ENCODE peak calls at places on chromosomes 6 and 20, in seven cellular contexts. One of them, this sample, is unnamed.

GRCh38 chr6:105779113-105779512 is 307.0 kb upstream of the PRDM1 start:
- DNase-seq in T47D: no peak
- DNase-seq in K562: no peak
- DNase-seq in HCT116: no peak
- DNase-seq in HepG2: no peak
- DNase-seq in GM12878: no peak
- DNase-seq in SK-N-SH: no peak
- DNase-seq in this sample: no peak

GRCh38 chr20:39190666-39191570 is 228.8 kb downstream of the DHX35 start:
- DNase-seq in T47D: peak
- DNase-seq in K562: no peak
- DNase-seq in HCT116: peak
- DNase-seq in HepG2: peak
- DNase-seq in GM12878: no peak
- DNase-seq in SK-N-SH: no peak
- DNase-seq in this sample: no peak

GRCh38 chr20:50297498-50298348 is 107.1 kb downstream of the CEBPB start:
- DNase-seq in T47D: no peak
- DNase-seq in K562: no peak
- DNase-seq in HCT116: no peak
- DNase-seq in HepG2: no peak
- DNase-seq in GM12878: no peak
- DNase-seq in SK-N-SH: no peak
- DNase-seq in this sample: no peak

GRCh38 chr6:11460001-11460668 is 77.4 kb upstream of the TMEM170B start:
- DNase-seq in T47D: no peak
- DNase-seq in K562: no peak
- DNase-seq in HCT116: no peak
- DNase-seq in HepG2: no peak
- DNase-seq in GM12878: peak
- DNase-seq in SK-N-SH: no peak
- DNase-seq in this sample: no peak

GRCh38 chr6:69866351-69867074 is at the start of gene COL19A1:
- DNase-seq in T47D: no peak
- DNase-seq in K562: peak
- DNase-seq in HCT116: no peak
- DNase-seq in HepG2: no peak
- DNase-seq in GM12878: peak
- DNase-seq in SK-N-SH: peak
- DNase-seq in this sample: peak

GRCh38 chr6:134910596-134910935 is 39.3 kb downstream of the ALDH8A1 start:
- DNase-seq in T47D: no peak
- DNase-seq in K562: no peak
- DNase-seq in HCT116: no peak
- DNase-seq in HepG2: no peak
- DNase-seq in GM12878: no peak
- DNase-seq in SK-N-SH: no peak
- DNase-seq in this sample: no peak

GRCh38 chr6:25404693-25405169 is 125.6 kb downstream of the CARMIL1 start:
- DNase-seq in T47D: no peak
- DNase-seq in K562: no peak
- DNase-seq in HCT116: no peak
- DNase-seq in HepG2: no peak
- DNase-seq in GM12878: peak
- DNase-seq in SK-N-SH: no peak
- DNase-seq in this sample: no peak

GRCh38 chr6:36598326-36598725 is 4.2 kb downstream of the SRSF3 start:
- DNase-seq in T47D: no peak
- DNase-seq in K562: no peak
- DNase-seq in HCT116: no peak
- DNase-seq in HepG2: no peak
- DNase-seq in GM12878: no peak
- DNase-seq in SK-N-SH: no peak
- DNase-seq in this sample: no peak

GRCh38 chr6:28929887-28930620 is 6.3 kb upstream of the TRIM27 start:
- DNase-seq in T47D: no peak
- DNase-seq in K562: no peak
- DNase-seq in HCT116: no peak
- DNase-seq in HepG2: no peak
- DNase-seq in GM12878: no peak
- DNase-seq in SK-N-SH: no peak
- DNase-seq in this sample: no peak

GRCh38 chr6:17066610-17067009 is 35.2 kb upstream of the STMND1 start:
- DNase-seq in T47D: no peak
- DNase-seq in K562: no peak
- DNase-seq in HCT116: no peak
- DNase-seq in HepG2: no peak
- DNase-seq in GM12878: no peak
- DNase-seq in SK-N-SH: no peak
- DNase-seq in this sample: no peak

GRCh38 chr20:6746901-6747609 is 20.4 kb upstream of the BMP2 start:
- DNase-seq in T47D: no peak
- DNase-seq in K562: no peak
- DNase-seq in HCT116: no peak
- DNase-seq in HepG2: peak
- DNase-seq in GM12878: peak
- DNase-seq in SK-N-SH: no peak
- DNase-seq in this sample: no peak

GRCh38 chr20:35398660-35399144 is 13.1 kb downstream of the UQCC1 start:
- DNase-seq in T47D: no peak
- DNase-seq in K562: no peak
- DNase-seq in HCT116: no peak
- DNase-seq in HepG2: peak
- DNase-seq in GM12878: no peak
- DNase-seq in SK-N-SH: no peak
- DNase-seq in this sample: no peak

GRCh38 chr6:160421854-160422253 is 73.7 kb downstream of the SLC22A3 start:
- DNase-seq in T47D: no peak
- DNase-seq in K562: no peak
- DNase-seq in HCT116: no peak
- DNase-seq in HepG2: no peak
- DNase-seq in GM12878: no peak
- DNase-seq in SK-N-SH: no peak
- DNase-seq in this sample: no peak

GRCh38 chr6:151806757-151807512 is 547 bp upstream of the ESR1 start:
- DNase-seq in T47D: no peak
- DNase-seq in K562: no peak
- DNase-seq in HCT116: no peak
- DNase-seq in HepG2: no peak
- DNase-seq in GM12878: no peak
- DNase-seq in SK-N-SH: peak
- DNase-seq in this sample: peak

GRCh38 chr6:28618889-28619555 is 93.3 kb downstream of the GPX5 start:
- DNase-seq in T47D: no peak
- DNase-seq in K562: no peak
- DNase-seq in HCT116: no peak
- DNase-seq in HepG2: no peak
- DNase-seq in GM12878: no peak
- DNase-seq in SK-N-SH: no peak
- DNase-seq in this sample: no peak

GRCh38 chr20:24492698-24493097 is 23.3 kb downstream of the SYNDIG1 start:
- DNase-seq in T47D: no peak
- DNase-seq in K562: no peak
- DNase-seq in HCT116: no peak
- DNase-seq in HepG2: no peak
- DNase-seq in GM12878: no peak
- DNase-seq in SK-N-SH: no peak
- DNase-seq in this sample: no peak

DNA sequence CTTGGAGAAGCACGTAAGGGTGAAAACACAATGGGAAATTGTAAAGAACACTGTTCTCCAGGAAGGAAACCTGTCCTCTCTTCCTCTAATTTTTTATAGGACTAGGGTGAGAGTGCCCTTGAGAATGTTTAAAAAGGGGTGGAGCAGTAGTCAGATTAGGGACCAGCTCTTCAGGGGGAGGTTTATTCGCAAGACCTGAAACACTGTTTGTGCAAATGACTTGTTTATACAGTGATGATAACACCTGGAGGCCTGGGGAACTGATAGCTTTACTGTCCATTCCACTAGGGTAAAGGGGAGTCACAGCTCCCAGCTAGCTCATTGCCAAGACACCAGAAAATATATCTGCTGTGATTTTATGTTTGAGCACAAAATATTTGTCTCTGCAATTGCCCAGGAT is 8.1 kb upstream of the FUT9 start:
- DNase-seq in T47D: no peak
- DNase-seq in K562: no peak
- DNase-seq in HCT116: no peak
- DNase-seq in HepG2: peak
- DNase-seq in GM12878: no peak
- DNase-seq in SK-N-SH: no peak
- DNase-seq in this sample: no peak
- TF ChIP-seq JUND in T47D: no peak
- TF ChIP-seq JUND in K562: no peak
- TF ChIP-seq JUND in HCT116: no peak
- TF ChIP-seq JUND in HepG2: no peak
- TF ChIP-seq JUND in GM12878: no peak
- TF ChIP-seq JUND in SK-N-SH: no peak
- TF ChIP-seq JUND in this sample: no peak

DNA sequence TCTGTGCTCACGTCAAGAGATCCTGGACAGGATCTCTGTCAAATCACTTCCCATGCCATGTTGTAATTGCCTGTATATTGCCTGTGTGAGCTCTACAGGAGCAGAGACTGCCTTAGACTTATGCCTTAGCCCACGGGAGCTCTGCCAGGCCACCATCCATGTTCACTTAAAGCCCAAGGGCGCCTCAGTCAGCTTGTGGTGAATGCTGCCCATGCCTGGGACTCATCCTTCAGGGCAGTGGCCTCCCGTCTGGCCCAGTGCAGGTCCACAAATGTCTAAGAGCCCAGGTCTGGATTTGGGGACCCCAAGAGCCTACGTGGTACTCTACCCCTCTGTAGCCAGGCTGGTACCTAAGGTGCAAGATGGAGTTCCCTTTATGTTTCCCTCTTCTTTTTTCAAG is 22.4 kb upstream of the BPIFA2 start:
- DNase-seq in T47D: no peak
- DNase-seq in K562: no peak
- DNase-seq in HCT116: no peak
- DNase-seq in HepG2: no peak
- DNase-seq in GM12878: no peak
- DNase-seq in SK-N-SH: no peak
- DNase-seq in this sample: no peak
- TF ChIP-seq JUND in T47D: no peak
- TF ChIP-seq JUND in K562: no peak
- TF ChIP-seq JUND in HCT116: no peak
- TF ChIP-seq JUND in HepG2: no peak
- TF ChIP-seq JUND in GM12878: no peak
- TF ChIP-seq JUND in SK-N-SH: no peak
- TF ChIP-seq JUND in this sample: no peak

GRCh38 chr20:10674684-10675455 is 1.1 kb upstream of the JAG1 start:
- DNase-seq in T47D: peak
- DNase-seq in K562: peak
- DNase-seq in HCT116: peak
- DNase-seq in HepG2: peak
- DNase-seq in GM12878: no peak
- DNase-seq in SK-N-SH: peak
- DNase-seq in this sample: peak
- TF ChIP-seq JUND in T47D: no peak
- TF ChIP-seq JUND in K562: no peak
- TF ChIP-seq JUND in HCT116: no peak
- TF ChIP-seq JUND in HepG2: peak
- TF ChIP-seq JUND in GM12878: no peak
- TF ChIP-seq JUND in SK-N-SH: no peak
- TF ChIP-seq JUND in this sample: no peak

DNA sequence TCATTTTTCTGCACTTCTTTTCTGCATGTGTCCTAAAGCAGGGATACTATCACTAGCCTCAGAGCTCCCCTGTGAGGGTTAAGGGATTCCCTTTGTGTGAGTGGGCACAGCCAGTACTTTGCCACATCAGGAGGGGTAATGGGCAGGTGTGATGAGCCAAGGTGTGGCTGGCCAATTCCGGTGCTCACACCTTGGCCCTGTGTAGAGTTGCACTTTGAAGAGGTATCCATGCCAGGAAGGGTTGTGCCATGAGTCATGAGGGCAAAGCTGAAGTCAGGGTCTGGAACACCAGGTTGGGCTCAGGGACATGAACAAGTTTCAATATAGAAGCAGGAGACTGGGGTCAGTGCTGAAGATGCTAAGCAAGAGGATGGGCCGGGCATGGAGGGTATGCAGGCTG is 125.8 kb upstream of the RREB1 start:
- DNase-seq in T47D: no peak
- DNase-seq in K562: no peak
- DNase-seq in HCT116: peak
- DNase-seq in HepG2: no peak
- DNase-seq in GM12878: no peak
- DNase-seq in SK-N-SH: no peak
- DNase-seq in this sample: no peak
- TF ChIP-seq JUND in T47D: no peak
- TF ChIP-seq JUND in K562: no peak
- TF ChIP-seq JUND in HCT116: peak
- TF ChIP-seq JUND in HepG2: no peak
- TF ChIP-seq JUND in GM12878: no peak
- TF ChIP-seq JUND in SK-N-SH: no peak
- TF ChIP-seq JUND in this sample: no peak

This sample was measured in H1.